ENCODE peak calls at places on chromosomes 2 and 18, in five cellular contexts. K is dorsolateral prefrontal cortex, F is cardiac muscle cell, M is right lobe of liver, J is PC-3. R is an unnamed sample.

GRCh38 chr18:78603102-78603501 is 376.5 kb upstream of the SALL3 start:
- DNase-seq in K (no peak), J (no peak), F (no peak), M (no peak), R (no peak)

GRCh38 chr2:166106431-166107015 is 21.3 kb downstream of the SCN1A start:
- DNase-seq in K (no peak), M (no peak), F (peak; percentile 59), J (peak; percentile 37), R (no peak)

GRCh38 chr2:142883526-142883925 is 6.1 kb downstream of the KYNU start:
- DNase-seq in F (no peak), J (no peak), K (no peak), M (no peak), R (no peak)

GRCh38 chr2:237967463-237967871 is 653 bp downstream of the UBE2F start:
- DNase-seq in J (peak; percentile 11), M (peak; percentile 62), K (peak; percentile 55), F (peak; percentile 49), R (no peak)

GRCh38 chr2:191521608-191522208 is 156.2 kb upstream of the NABP1 start:
- DNase-seq in M (no peak), J (peak; percentile 65), K (no peak), F (peak; percentile 32), R (no peak)

GRCh38 chr18:30679285-30679930 is 363.1 kb downstream of the DSC3 start:
- DNase-seq in M (no peak), K (no peak), J (no peak), F (peak; percentile 36), R (no peak)

GRCh38 chr18:3511980-3512379 is 62.0 kb downstream of the TGIF1 start:
- DNase-seq in J (peak; percentile 82), K (no peak), F (no peak), M (no peak), R (no peak)

GRCh38 chr2:182240862-182241371 is 185.9 kb downstream of the PDE1A start:
- DNase-seq in J (peak; percentile 43), F (peak; percentile 42), M (peak; percentile 45), K (no peak), R (no peak)

GRCh38 chr2:227447606-227448005 is 24.4 kb upstream of the AGFG1 start:
- DNase-seq in J (peak; percentile 10), M (no peak), K (no peak), F (no peak), R (no peak)

GRCh38 chr2:64401501-64401880 is 52.5 kb upstream of the LGALSL start:
- DNase-seq in J (peak; percentile 9), K (no peak), F (peak; percentile 59), M (no peak), R (no peak)

GRCh38 chr2:216147172-216148131 is 38.3 kb downstream of the XRCC5 start:
- DNase-seq in K (no peak), M (no peak), J (no peak), F (no peak), R (no peak)

GRCh38 chr2:19357383-19358241 is 811 bp downstream of the OSR1 start:
- DNase-seq in F (peak; percentile 51), K (no peak), M (no peak), J (peak; percentile 38), R (no peak)

GRCh38 chr2:230905448-230906430 is 19.3 kb downstream of the GPR55 start:
- DNase-seq in F (peak; percentile 61), M (peak; percentile 28), J (peak; percentile 19), K (peak; percentile 30), R (no peak)

GRCh38 chr2:70046534-70046933 is 40.7 kb upstream of the PCBP1 start:
- DNase-seq in K (no peak), J (no peak), M (peak; percentile 49), F (no peak), R (no peak)

GRCh38 chr2:233081232-233081730 is 21.1 kb downstream of the INPP5D start:
- DNase-seq in M (no peak), K (peak; percentile 41), F (no peak), J (no peak), R (no peak)

DNA sequence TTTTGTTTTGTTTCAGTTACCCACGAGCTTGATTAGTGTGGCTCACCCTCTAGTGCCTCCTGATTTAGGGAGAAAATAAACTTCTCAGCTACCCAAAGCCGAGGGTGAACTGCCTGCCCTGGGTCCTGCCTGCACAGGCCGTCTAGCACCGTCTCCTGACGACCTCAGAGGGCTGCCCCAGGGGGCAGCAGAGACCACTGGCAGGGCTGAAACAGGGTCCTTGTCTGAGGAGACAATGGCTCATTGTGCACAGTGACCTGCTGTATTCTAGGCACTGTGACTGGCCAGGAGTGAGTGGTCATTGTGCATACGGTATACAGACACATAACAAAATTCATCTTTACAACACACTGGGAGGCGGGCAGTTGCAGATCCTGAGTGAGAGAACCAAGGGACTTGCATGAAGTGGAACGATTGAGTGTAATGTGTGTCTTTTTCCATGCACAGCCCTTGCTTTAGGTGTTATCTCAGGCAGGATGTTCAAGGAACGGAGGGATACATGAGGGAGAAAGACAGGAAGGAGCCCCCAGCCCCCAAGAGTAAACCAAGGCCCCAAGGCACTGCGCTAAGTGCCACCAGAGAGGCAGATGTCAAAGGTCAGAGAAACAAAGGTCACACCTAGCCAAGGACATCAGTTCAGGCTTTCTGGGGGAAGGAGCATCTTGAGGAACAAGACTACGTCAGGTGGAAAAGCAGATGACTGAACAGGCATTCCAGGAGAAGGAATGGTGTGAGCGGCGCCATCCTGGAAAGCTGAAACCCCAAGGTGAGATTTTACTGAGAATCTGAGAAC is 421.3 kb downstream of the LPIN1 start:
- DNase-seq in K (peak; percentile 80), J (no peak), M (no peak), F (peak; percentile 64), R (no peak)
- TF ChIP-seq CTCF in K (peak; percentile 77), J (peak; percentile 15), M (no peak), F (no peak), R (no peak)

GRCh38 chr18:12679183-12679786 is 21.4 kb upstream of the SPIRE1 start:
- DNase-seq in F (peak; percentile 9), K (no peak), M (peak; percentile 50), J (peak; percentile 24), R (no peak)
- H3K4me3 ChIP-seq in F (no peak overlapping the region), K (no peak overlapping the region), M (no peak overlapping the region), J (no peak overlapping the region), R (peak overlapping the region; percentile 69)

DNA sequence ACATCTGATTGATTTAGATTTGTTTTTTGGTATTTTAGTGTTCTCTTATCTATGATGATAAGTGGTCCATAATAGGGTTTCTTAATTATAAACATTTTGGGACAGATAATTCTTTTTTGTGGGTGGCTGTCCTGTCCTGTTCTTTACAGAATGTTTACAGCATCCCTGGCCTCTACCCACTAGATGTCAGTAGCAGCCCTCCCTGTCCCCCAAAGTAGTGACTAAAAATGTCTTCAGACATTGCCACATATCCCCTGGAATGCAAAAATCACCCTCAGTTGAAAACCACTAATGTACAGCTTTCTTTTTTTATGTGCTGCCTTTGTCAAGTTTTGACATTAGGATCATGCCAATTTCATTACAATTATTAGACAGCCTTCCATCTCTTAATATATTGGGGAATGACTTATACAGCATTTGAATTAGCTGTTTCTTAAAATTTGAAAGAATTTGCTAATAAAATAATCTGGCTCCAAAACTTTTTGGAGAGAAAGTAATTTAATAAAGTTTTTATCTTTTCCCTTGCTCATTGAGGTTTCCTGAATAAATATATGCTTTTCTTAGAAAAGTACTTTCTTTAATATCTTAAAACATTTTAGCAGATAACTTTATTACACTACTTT is 19.5 kb downstream of the WIPF1 start:
- DNase-seq in J (peak; percentile 64), F (peak; percentile 25), M (no peak), K (no peak), R (no peak)
- TF ChIP-seq CTCF in J (peak; percentile 79), F (peak; percentile 81), M (peak; percentile 48), K (peak; percentile 61), R (peak; percentile 35)

GRCh38 chr2:223652122-223652521 is 50.0 kb upstream of the SCG2 start:
- DNase-seq in M (no peak), F (no peak), J (no peak), K (no peak), R (no peak)

GRCh38 chr2:223654384-223654915 is 52.3 kb upstream of the SCG2 start:
- DNase-seq in J (no peak), M (no peak), K (no peak), F (no peak), R (no peak)

GRCh38 chr2:223648755-223649154 is 46.6 kb upstream of the SCG2 start:
- DNase-seq in M (no peak), F (no peak), J (no peak), K (no peak), R (no peak)

GRCh38 chr2:223647258-223647952 is 45.2 kb upstream of the SCG2 start:
- DNase-seq in K (no peak), M (no peak), J (no peak), F (no peak), R (no peak)

DNA sequence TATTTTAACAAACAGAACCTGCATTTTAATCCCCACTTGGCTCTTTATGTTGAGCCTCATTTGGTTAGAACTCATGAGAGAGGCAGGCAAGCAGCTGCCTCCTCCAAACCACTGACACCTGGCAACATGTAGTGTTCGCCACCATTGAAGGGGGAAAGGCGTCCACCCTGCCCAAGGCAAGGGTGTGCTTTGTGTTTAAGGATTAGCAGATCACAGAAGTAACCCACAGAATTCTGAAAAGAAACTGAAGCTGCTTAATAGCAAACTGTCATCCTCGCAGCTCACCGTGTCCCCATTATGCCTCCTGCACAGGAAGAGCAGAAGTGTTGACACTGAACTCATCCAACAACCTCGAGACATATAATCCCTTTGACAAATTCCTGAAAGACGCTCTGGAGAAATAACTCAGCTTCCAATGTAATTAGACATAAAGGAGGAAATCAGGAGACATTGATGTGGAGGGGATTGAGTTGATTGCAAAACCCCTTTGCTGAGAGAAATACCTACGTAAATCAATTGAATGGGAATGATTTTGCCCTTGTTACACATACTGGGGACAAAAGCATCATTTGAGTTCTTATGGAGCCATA is 47.9 kb upstream of the SCG2 start:
- DNase-seq in J (no peak), K (no peak), F (no peak), M (no peak), R (no peak)
- H3K4me3 ChIP-seq in J (no peak overlapping the region), K (no peak overlapping the region), F (no peak overlapping the region), M (no peak overlapping the region), R (no peak overlapping the region)

GRCh38 chr2:25042321-25043240 is 705 bp downstream of the EFR3B start:
- DNase-seq in F (peak; percentile 73), K (peak; percentile 66), M (no peak), J (peak; percentile 17), R (no peak)

GRCh38 chr2:25041928-25042320 is at the start of gene EFR3B:
- DNase-seq in M (peak; percentile 97), J (peak; percentile 93), F (peak; percentile 99), K (peak; percentile 96), R (peak; percentile 85)

GRCh38 chr2:25039126-25039525 is 2.8 kb upstream of the EFR3B start:
- DNase-seq in M (no peak), J (no peak), F (no peak), K (no peak), R (no peak)

GRCh38 chr2:25043241-25043867 is 1.5 kb downstream of the EFR3B start:
- DNase-seq in M (no peak), J (peak; percentile 69), K (no peak), F (peak; percentile 24), R (no peak)

DNA sequence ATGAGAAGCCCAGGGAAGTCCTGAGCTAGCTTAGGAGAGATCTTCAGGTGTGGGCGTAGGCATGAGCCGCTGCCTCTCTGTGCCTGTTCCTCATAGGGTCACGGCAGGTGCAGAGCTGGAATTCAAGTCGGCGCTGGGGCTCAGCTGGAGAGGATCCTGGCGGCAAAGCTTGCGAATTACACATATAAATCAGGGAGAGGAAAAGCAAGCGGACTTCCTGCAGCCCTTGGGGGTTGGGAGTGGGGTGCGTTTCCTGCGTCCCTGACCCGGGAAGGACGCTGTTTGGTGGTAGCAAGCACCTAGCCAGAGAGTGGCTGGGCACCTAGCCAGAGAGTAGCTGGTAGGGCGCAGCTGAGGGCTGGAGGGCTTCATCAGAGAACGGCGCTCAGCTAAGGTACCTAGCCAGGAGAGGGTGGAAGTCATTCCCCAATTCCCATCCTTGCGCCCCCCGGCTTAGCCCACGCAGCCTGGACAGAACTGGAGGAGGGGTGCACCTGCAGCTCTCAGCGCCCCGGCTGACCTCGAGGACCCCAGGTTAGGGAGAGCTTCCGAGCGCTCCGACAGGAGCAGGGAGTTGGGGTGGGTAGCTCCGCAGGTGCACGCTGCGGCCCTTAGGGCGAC is 459 bp upstream of the EFR3B start:
- DNase-seq in J (peak; percentile 79), M (peak; percentile 70), F (peak; percentile 77), K (peak; percentile 54), R (no peak)
- TF ChIP-seq CTCF in J (peak; percentile 53), M (no peak), F (peak; percentile 29), K (peak; percentile 40), R (peak; percentile 36)

R was measured in thoracic aorta.